ENCODE peak calls at places on chromosomes 1 and 21, in eight cellular contexts. R is amniotic stem cell; D is activated T-helper 1 cell treated with anti-CD3 and anti-CD28 coated beads, Interleukin-12 subunit alpha, Interleukin-12 subunit beta, Interleukin-2, Interleukin-4 antibody, amounts not matched to agents 30 ng/mL and 10 ng/mL and 1 ng/mL, durations not matched to agents 14 hours and 24 hours and 36 hours; E is C1 segment of cervical spinal cord; H is Right ventricle myocardium superior; U is EH; K is A172; X is activated T-helper 9 cell treated with anti-CD3 and anti-CD28 coated beads, Interleukin-2, amount 50 U/mL, for 16 hours. L is an unnamed sample.

GRCh38 chr1:44433209-44433608 is 28.2 kb downstream of the RNF220 start:
- DNase-seq in R (no peak), D (no peak), E (no peak), H (no peak), U (peak), K (no peak), X (no peak), L (no peak)

GRCh38 chr1:154186177-154186576 is 5.7 kb downstream of the TPM3 start:
- DNase-seq in R (no peak), D (peak), E (no peak), H (peak), U (peak), K (peak), X (peak), L (peak)

GRCh38 chr1:25360596-25361581 is 22.8 kb downstream of the TMEM50A start:
- DNase-seq in R (no peak), D (no peak), E (no peak), H (no peak), U (peak), K (peak), X (no peak), L (no peak)

GRCh38 chr1:24417681-24418080 is 2.1 kb downstream of the NIPAL3 start:
- DNase-seq in R (no peak), D (no peak), E (no peak), H (no peak), U (peak), K (no peak), X (no peak), L (no peak)

GRCh38 chr1:157490337-157491165 is 61.8 kb downstream of the FCRL5 start:
- DNase-seq in R (peak), D (peak), E (peak), H (peak), U (peak), K (peak), X (no peak), L (peak)

GRCh38 chr21:25578070-25578961 is 29.0 kb downstream of the MRPL39 start:
- DNase-seq in R (no peak), D (no peak), E (no peak), H (no peak), U (peak), K (peak), X (no peak), L (peak)

GRCh38 chr1:14321413-14321812 is 277.1 kb upstream of the KAZN start:
- DNase-seq in R (no peak), D (no peak), E (no peak), H (no peak), U (no peak), K (no peak), X (no peak), L (no peak)

GRCh38 chr21:45152265-45152746 is 77.9 kb downstream of the ADARB1 start:
- DNase-seq in R (no peak), D (peak), E (peak), H (peak), U (no peak), K (no peak), X (peak), L (peak)

GRCh38 chr1:247517795-247518612 is 18.2 kb downstream of the OR2C3 start:
- DNase-seq in R (no peak), D (no peak), E (no peak), H (no peak), U (no peak), K (no peak), X (no peak), L (no peak)

GRCh38 chr1:39976732-39977131 is 21.8 kb downstream of the MFSD2A start:
- DNase-seq in R (no peak), D (no peak), E (no peak), H (no peak), U (no peak), K (no peak), X (no peak), L (no peak)

GRCh38 chr1:71294178-71294577 is 213.3 kb upstream of the ZRANB2 start:
- DNase-seq in R (no peak), D (no peak), E (no peak), H (no peak), U (no peak), K (no peak), X (no peak), L (no peak)

GRCh38 chr1:234734412-234734835 is 124.4 kb upstream of the IRF2BP2 start:
- DNase-seq in R (no peak), D (no peak), E (no peak), H (no peak), U (no peak), K (no peak), X (no peak), L (no peak)

GRCh38 chr1:232388363-232388762 is 241.6 kb downstream of the SIPA1L2 start:
- DNase-seq in R (no peak), D (no peak), E (no peak), H (no peak), U (no peak), K (no peak), X (no peak), L (no peak)

GRCh38 chr1:82492168-82492567 is 691.4 kb downstream of the ADGRL2 start:
- DNase-seq in R (no peak), D (no peak), E (no peak), H (no peak), U (no peak), K (no peak), X (no peak), L (no peak)

GRCh38 chr1:80994934-80995333 is 805.8 kb upstream of the ADGRL2 start:
- DNase-seq in R (no peak), D (no peak), E (no peak), H (no peak), U (peak), K (no peak), X (no peak), L (no peak)

GRCh38 chr21:38520511-38520910 is 22.2 kb upstream of the ERG start:
- DNase-seq in R (no peak), D (no peak), E (no peak), H (no peak), U (no peak), K (peak), X (no peak), L (no peak)

GRCh38 chr21:44304846-44305245 is 5.0 kb downstream of the PFKL start:
- DNase-seq in R (peak), D (no peak), E (peak), H (no peak), U (peak), K (peak), X (peak), L (no peak)

GRCh38 chr1:203177471-203178039 is 1.9 kb upstream of the MYBPH start:
- DNase-seq in R (no peak), D (no peak), E (peak), H (peak), U (peak), K (peak), X (no peak), L (no peak)

GRCh38 chr1:193142409-193142808 is 20.6 kb downstream of the CDC73 start:
- DNase-seq in R (no peak), D (no peak), E (no peak), H (no peak), U (no peak), K (no peak), X (no peak), L (no peak)

GRCh38 chr1:68046885-68047658 is 3.4 kb downstream of the DIRAS3 start:
- DNase-seq in R (no peak), D (no peak), E (no peak), H (no peak), U (no peak), K (no peak), X (no peak), L (no peak)

GRCh38 chr1:243910612-243911011 is 60.6 kb upstream of the AKT3 start:
- DNase-seq in R (no peak), D (no peak), E (no peak), H (no peak), U (no peak), K (no peak), X (no peak), L (no peak)

GRCh38 chr1:175267716-175268416 is 75.3 kb upstream of the KIAA0040 start:
- DNase-seq in R (no peak), D (no peak), E (no peak), H (peak), U (peak), K (no peak), X (no peak), L (no peak)

GRCh38 chr1:6208723-6209660 is 3.1 kb downstream of the RNF207 start:
- DNase-seq in R (no peak), D (no peak), E (no peak), H (peak), U (peak), K (no peak), X (no peak), L (no peak)

GRCh38 chr1:1291023-1291528 is 10.8 kb downstream of the SCNN1D start:
- DNase-seq in R (no peak), D (no peak), E (no peak), H (no peak), U (no peak), K (no peak), X (no peak), L (no peak)

GRCh38 chr1:201543871-201544521 is 5.1 kb downstream of the NAV1 start:
- DNase-seq in R (no peak), D (no peak), E (no peak), H (no peak), U (no peak), K (peak), X (no peak), L (no peak)

GRCh38 chr1:53125623-53126360 is 16.6 kb downstream of the SLC1A7 start:
- DNase-seq in R (no peak), D (no peak), E (no peak), H (peak), U (no peak), K (no peak), X (no peak), L (no peak)

GRCh38 chr1:6118415-6118814 is 61.7 kb downstream of the CHD5 start:
- DNase-seq in R (no peak), D (no peak), E (no peak), H (no peak), U (peak), K (no peak), X (no peak), L (no peak)

GRCh38 chr1:211697356-211697755 is 21.9 kb upstream of the NEK2 start:
- DNase-seq in R (no peak), D (no peak), E (no peak), H (no peak), U (no peak), K (no peak), X (no peak), L (no peak)

GRCh38 chr21:37101384-37101783 is 28.3 kb downstream of the TTC3 start:
- DNase-seq in R (no peak), D (no peak), E (no peak), H (no peak), U (no peak), K (no peak), X (no peak), L (no peak)

GRCh38 chr1:12616709-12617373 is 1.2 kb downstream of the DHRS3 start:
- DNase-seq in R (no peak), D (peak), E (peak), H (peak), U (peak), K (no peak), X (no peak), L (peak)

GRCh38 chr1:98387701-98388100 is 273.8 kb upstream of the SNX7 start:
- DNase-seq in R (no peak), D (no peak), E (no peak), H (no peak), U (peak), K (no peak), X (no peak), L (no peak)

GRCh38 chr21:27225142-27225541 is 258.3 kb upstream of the ADAMTS5 start:
- DNase-seq in R (no peak), D (no peak), E (no peak), H (no peak), U (peak), K (no peak), X (no peak), L (no peak)

GRCh38 chr1:12528021-12528852 is 89.8 kb downstream of the DHRS3 start:
- DNase-seq in R (no peak), D (no peak), E (peak), H (peak), U (peak), K (peak), X (no peak), L (no peak)

L was measured in stimulated activated effector memory CD8-positive, alpha-beta T cell treated with anti-CD3 and anti-CD28 coated beads, Interleukin-12 subunit alpha, Interleukin-12 subunit beta, amount 100 ng/mL, for 72 hours.